ENCODE peak calls at places on chromosomes 5 and 9, in five cellular contexts. G, Z, I, D and C are unnamed samples. For H3K27me3 and H3K4me1, the result is how much of the 10 kb centered on the place peaks cover.

GRCh38 chr5:62653001-62653863 is 74.6 kb downstream of the LRRC70 start:
- DNase-seq in G (no peak), Z (no peak), I (no peak), D (no peak), C (no peak)

GRCh38 chr9:86354882-86355399 is 731 bp upstream of the TUT7 start:
- DNase-seq in G (no peak), Z (no peak), I (no peak), D (no peak), C (no peak)

GRCh38 chr5:167633931-167634341 is 657.5 kb upstream of the WWC1 start:
- DNase-seq in G (no peak), Z (no peak), I (no peak), D (no peak), C (peak)

GRCh38 chr9:108569624-108570023 is 286.2 kb downstream of the ACTL7B start:
- DNase-seq in G (no peak), Z (no peak), I (no peak), D (no peak), C (peak)

GRCh38 chr5:102740515-102740914 is 14.6 kb upstream of the PAM start:
- DNase-seq in G (no peak), Z (no peak), I (peak), D (no peak), C (no peak)

GRCh38 chr5:174418809-174419522 is 305.4 kb upstream of the MSX2 start:
- DNase-seq in G (no peak), Z (no peak), I (peak), D (peak), C (peak)

GRCh38 chr5:130992095-130992494 is 173.0 kb downstream of the HINT1 start:
- DNase-seq in G (no peak), Z (no peak), I (no peak), D (no peak), C (peak)

GRCh38 chr5:37838152-37838932 is 1.5 kb downstream of the GDNF start:
- DNase-seq in G (peak), Z (no peak), I (no peak), D (peak), C (peak)

GRCh38 chr5:135230326-135230925 is 168.6 kb downstream of the MACROH2A1 start:
- DNase-seq in G (peak), Z (no peak), I (no peak), D (peak), C (peak)

GRCh38 chr9:115042781-115043509 is 75.0 kb downstream of the TNC start:
- DNase-seq in G (no peak), Z (no peak), I (no peak), D (no peak), C (peak)

GRCh38 chr5:77852068-77852513 is 76.0 kb upstream of the TBCA start:
- DNase-seq in G (no peak), Z (no peak), I (no peak), D (no peak), C (no peak)

GRCh38 chr5:77851229-77852067 is 75.3 kb upstream of the TBCA start:
- DNase-seq in G (no peak), Z (no peak), I (no peak), D (peak), C (peak)

GRCh38 chr5:77853353-77853907 is 77.3 kb upstream of the TBCA start:
- DNase-seq in G (no peak), Z (no peak), I (no peak), D (no peak), C (no peak)

GRCh38 chr5:77850536-77851228 is 74.5 kb upstream of the TBCA start:
- DNase-seq in G (no peak), Z (no peak), I (no peak), D (no peak), C (no peak)

GRCh38 chr5:77852514-77853352 is 76.6 kb upstream of the TBCA start:
- DNase-seq in G (peak), Z (no peak), I (peak), D (peak), C (peak)
- H3K27me3 ChIP-seq in G (under half), Z (under half), I (under half), D (under half), C (under half)

GRCh38 chr9:113588242-113588810 is 124.8 kb downstream of the RGS3 start:
- DNase-seq in G (peak), Z (no peak), I (no peak), D (no peak), C (no peak)

GRCh38 chr9:113590389-113590788 is 126.9 kb downstream of the RGS3 start:
- DNase-seq in G (no peak), Z (no peak), I (no peak), D (no peak), C (no peak)

GRCh38 chr9:113588936-113589335 is 125.4 kb downstream of the RGS3 start:
- DNase-seq in G (peak), Z (no peak), I (no peak), D (no peak), C (no peak)

GRCh38 chr9:113589890-113590289 is 126.4 kb downstream of the RGS3 start:
- DNase-seq in G (peak), Z (no peak), I (no peak), D (no peak), C (peak)

GRCh38 chr9:113589407-113589806 is 125.9 kb downstream of the RGS3 start:
- DNase-seq in G (peak), Z (no peak), I (no peak), D (no peak), C (no peak)
- H3K4me1 ChIP-seq in G (under half), Z (under half), I (under half), D (under half), C (under half)

GRCh38 chr9:136328011-136328621 is 777 bp downstream of the GPSM1 start:
- DNase-seq in G (no peak), Z (no peak), I (no peak), D (no peak), C (peak)
- H3K27me3 ChIP-seq in G (under half), Z (under half), I (under half), D (under half), C (under half)

GRCh38 chr5:33854733-33855151 is 37.0 kb downstream of the ADAMTS12 start:
- DNase-seq in G (no peak), Z (no peak), I (no peak), D (peak), C (peak)
- H3K4me1 ChIP-seq in G (under half), Z (under half), I (under half), D (under half), C (half or more)

GRCh38 chr9:136085815-136086212 is 9.3 kb downstream of the NACC2 start:
- DNase-seq in G (peak), Z (no peak), I (no peak), D (peak), C (no peak)
- H3K27me3 ChIP-seq in G (under half), Z (under half), I (under half), D (under half), C (under half)

DNA sequence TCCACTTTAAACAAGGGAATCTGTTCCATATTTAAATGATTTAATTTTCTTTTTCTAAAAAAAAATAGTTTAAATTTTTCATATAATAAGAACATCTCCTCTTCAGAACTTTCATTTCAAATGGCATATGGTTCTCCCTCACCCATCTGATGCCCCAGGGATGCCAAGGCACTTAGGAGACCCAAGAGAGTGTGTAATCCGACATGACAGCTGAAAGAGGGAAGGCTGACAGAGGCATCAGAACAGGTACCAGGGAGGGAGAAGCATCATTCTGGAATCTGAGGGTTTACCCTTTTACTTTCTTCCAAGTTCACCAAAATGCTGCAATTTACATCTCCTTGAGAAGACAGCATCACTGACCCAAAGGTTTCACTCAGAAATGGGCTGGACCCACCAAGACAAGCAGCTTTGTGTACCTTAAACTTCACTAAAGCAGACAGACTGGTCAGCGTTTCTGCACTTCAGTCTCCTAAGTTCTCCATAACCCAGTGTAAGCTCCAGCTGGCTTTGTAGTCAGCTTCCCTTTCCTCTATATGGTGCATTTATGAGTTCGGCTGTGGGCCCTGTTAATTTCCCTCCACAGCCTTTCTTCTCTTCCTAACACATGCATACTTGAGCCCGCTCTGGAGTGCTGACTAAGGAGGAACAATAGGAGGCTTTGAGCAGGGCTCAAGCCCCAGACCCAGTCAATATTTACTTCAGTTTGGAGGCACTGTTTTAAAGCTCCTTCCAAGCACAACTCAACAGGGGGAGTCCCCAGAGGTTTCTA is 17.7 kb downstream of the EFNA5 start:
- DNase-seq in G (no peak), Z (no peak), I (no peak), D (no peak), C (no peak)
- H3K4me1 ChIP-seq in G (under half), Z (under half), I (under half), D (under half), C (under half)

GRCh38 chr5:7779019-7779662 is 71.8 kb downstream of the CFAP90 start:
- DNase-seq in G (no peak), Z (no peak), I (no peak), D (no peak), C (no peak)
- H3K27me3 ChIP-seq in G (under half), Z (under half), I (under half), D (under half), C (under half)